ENCODE peak calls at places on chromosome 1, in five cellular contexts. X is K562, P is GM12878, Z is H1, H is HepG2. O is an unnamed sample.

GRCh38 chr1:217660353-217661062 is 29.4 kb downstream of the SPATA17 start:
- DNase-seq in X (no peak), P (no peak), Z (no peak), H (peak), O (peak)

GRCh38 chr1:234658143-234658542 is 48.2 kb upstream of the IRF2BP2 start:
- DNase-seq in X (no peak), P (no peak), Z (no peak), H (peak), O (peak)

GRCh38 chr1:39294531-39294930 is 90.0 kb downstream of the MACF1 start:
- DNase-seq in X (no peak), P (no peak), Z (no peak), H (no peak), O (no peak)

GRCh38 chr1:221604948-221605347 is 136.9 kb downstream of the DUSP10 start:
- DNase-seq in X (no peak), P (no peak), Z (no peak), H (no peak), O (no peak)

GRCh38 chr1:74237035-74237434 is 1.8 kb downstream of the TNNI3K start:
- DNase-seq in X (no peak), P (no peak), Z (no peak), H (no peak), O (no peak)

GRCh38 chr1:206508130-206508884 is 976 bp downstream of the RASSF5 start:
- DNase-seq in X (no peak), P (no peak), Z (no peak), H (peak), O (no peak)

GRCh38 chr1:91876040-91876470 is 9.9 kb downstream of the TGFBR3 start:
- DNase-seq in X (no peak), P (peak), Z (no peak), H (no peak), O (no peak)

GRCh38 chr1:154398678-154399077 is 6.5 kb upstream of the IL6R start:
- DNase-seq in X (no peak), P (no peak), Z (no peak), H (no peak), O (no peak)

GRCh38 chr1:103529746-103530145 is 4.2 kb downstream of the RNPC3 start:
- DNase-seq in X (no peak), P (no peak), Z (no peak), H (no peak), O (no peak)

GRCh38 chr1:13642306-13643004 is 57.5 kb upstream of the PRDM2 start:
- DNase-seq in X (no peak), P (no peak), Z (no peak), H (no peak), O (no peak)

GRCh38 chr1:234375672-234376071 is 2.4 kb downstream of the COA6 start:
- DNase-seq in X (no peak), P (no peak), Z (no peak), H (no peak), O (no peak)

GRCh38 chr1:176998396-176998795 is 166.1 kb downstream of the ASTN1 start:
- DNase-seq in X (no peak), P (no peak), Z (no peak), H (no peak), O (no peak)

DNA sequence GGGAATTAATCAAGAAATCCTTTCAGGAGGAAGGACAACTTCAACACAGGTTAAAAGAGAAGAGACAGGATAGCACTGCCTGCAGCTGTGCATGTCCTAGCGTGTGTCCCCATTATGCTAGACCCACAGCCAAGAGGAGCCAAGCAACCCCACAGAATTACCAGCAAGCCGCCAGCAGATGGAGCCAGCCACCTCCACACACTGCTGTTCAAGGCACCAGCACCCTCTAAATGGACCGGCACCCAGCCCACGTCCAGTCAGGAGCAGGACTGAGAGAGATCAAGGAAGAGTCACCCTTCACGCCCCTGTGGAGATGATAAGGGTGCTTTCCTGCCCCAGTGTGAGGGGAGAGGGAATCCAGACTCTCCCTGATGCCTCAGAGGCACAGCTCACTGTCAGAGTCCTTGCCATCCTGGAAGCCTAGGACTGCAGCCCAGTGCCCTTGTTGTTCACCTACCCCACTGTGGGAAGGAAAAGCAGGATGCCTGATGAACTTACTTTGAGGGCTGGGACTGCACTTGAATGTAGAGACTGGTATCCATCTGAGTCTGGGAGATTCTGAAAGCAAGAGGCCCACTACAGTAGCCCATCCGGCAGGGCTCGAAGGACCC is 37.1 kb upstream of the CTTNBP2NL start:
- DNase-seq in X (peak), P (no peak), Z (peak), H (peak), O (peak)
- TF ChIP-seq SP1 in X (no peak), P (no peak), Z (no peak), H (no peak), O (no peak)

GRCh38 chr1:158310623-158311022 is 20.7 kb downstream of the CD1B start:
- DNase-seq in X (no peak), P (no peak), Z (no peak), H (no peak), O (no peak)

DNA sequence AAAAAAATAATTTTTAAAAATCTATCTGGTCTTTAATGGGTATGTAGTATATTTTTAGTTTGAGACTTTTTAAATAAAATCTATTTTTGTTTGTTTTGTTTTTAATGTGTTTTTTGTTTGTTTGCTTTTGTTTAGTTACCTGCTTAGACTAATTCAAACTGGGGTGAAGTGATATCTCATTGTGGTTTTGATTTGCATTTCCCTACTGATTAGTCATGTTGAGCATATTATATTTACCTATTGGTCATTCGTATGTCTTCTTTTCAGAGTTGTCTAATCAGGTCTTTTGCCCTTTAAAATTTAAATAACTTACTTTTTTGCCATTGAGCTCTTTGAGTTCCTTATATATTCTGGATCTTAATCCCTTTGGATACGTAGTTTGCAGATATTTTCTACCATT is 20.3 kb downstream of the CD1B start:
- DNase-seq in X (no peak), P (no peak), Z (no peak), H (no peak), O (no peak)
- H3K4me2 ChIP-seq in X (no peak), P (peak), Z (no peak), H (no peak), O (no peak)

GRCh38 chr1:27154469-27154990 is 395 bp downstream of the SLC9A1 start:
- DNase-seq in X (no peak), P (no peak), Z (no peak), H (no peak), O (no peak)

GRCh38 chr1:27153549-27153886 is 1.4 kb downstream of the SLC9A1 start:
- DNase-seq in X (no peak), P (no peak), Z (no peak), H (no peak), O (no peak)

GRCh38 chr1:27153927-27154358 is 982 bp downstream of the SLC9A1 start:
- DNase-seq in X (no peak), P (no peak), Z (no peak), H (no peak), O (no peak)

GRCh38 chr1:27157194-27157593 is 2.3 kb upstream of the SLC9A1 start:
- DNase-seq in X (no peak), P (no peak), Z (no peak), H (no peak), O (no peak)

DNA sequence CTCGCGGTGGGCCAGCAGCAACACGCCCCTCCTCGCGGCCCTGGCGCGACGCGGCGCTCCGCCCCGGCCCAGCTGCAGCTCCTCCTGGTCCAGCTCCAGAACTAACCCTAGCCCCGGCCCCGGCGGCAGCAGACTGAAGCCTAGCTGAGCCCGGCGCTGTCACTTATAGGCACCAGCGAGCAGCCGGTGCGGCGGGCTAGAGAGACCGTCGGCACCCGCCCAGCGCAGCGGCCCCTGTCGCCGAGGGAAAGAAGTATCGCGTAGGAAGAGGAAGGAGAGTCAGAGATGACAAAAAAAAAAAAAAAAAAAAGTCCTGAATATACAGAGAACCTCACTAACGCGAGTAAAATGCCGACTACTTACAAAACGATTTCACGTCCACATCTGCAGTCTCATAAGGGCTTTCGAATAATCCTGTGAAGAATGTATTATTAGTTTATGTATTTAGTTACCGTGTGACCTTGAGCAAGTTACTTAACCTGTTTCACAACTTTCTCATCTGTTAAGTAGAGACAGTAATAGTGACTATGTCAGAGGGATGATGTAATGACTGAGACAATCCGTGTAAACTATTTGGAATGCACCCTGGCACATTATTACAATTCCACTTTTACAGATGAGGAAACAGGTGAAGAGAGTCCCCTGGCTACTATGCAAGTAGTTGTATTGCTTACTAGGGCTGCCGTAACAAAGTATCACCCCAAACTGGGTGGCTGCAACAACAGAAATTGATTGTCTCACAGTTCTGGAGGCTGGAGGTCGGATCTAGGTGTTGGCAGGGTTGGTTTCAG is at the start of gene SLC9A1:
- DNase-seq in X (peak), P (peak), Z (peak), H (peak), O (peak)
- TF ChIP-seq POLR2A in X (peak), P (peak), Z (peak), H (peak), O (peak)

GRCh38 chr1:14945132-14946010 is 208.2 kb upstream of the TMEM51 start:
- DNase-seq in X (no peak), P (no peak), Z (no peak), H (no peak), O (no peak)

GRCh38 chr1:14946011-14946359 is 207.6 kb upstream of the TMEM51 start:
- DNase-seq in X (no peak), P (no peak), Z (no peak), H (no peak), O (no peak)

GRCh38 chr1:14947421-14947820 is 206.1 kb upstream of the TMEM51 start:
- DNase-seq in X (no peak), P (no peak), Z (no peak), H (no peak), O (no peak)

GRCh38 chr1:14948112-14948652 is 205.4 kb upstream of the TMEM51 start:
- DNase-seq in X (no peak), P (no peak), Z (no peak), H (no peak), O (no peak)

GRCh38 chr1:14946567-14947285 is 206.8 kb upstream of the TMEM51 start:
- DNase-seq in X (no peak), P (no peak), Z (no peak), H (no peak), O (no peak)
- TF ChIP-seq SP1 in X (no peak), P (no peak), Z (no peak), H (no peak), O (no peak)

GRCh38 chr1:67361646-67362045 is 54.0 kb downstream of the IL12RB2 start:
- DNase-seq in X (no peak), P (no peak), Z (no peak), H (no peak), O (no peak)

GRCh38 chr1:67359592-67359991 is 51.9 kb downstream of the IL12RB2 start:
- DNase-seq in X (no peak), P (no peak), Z (no peak), H (no peak), O (no peak)

GRCh38 chr1:67350783-67351182 is 43.1 kb downstream of the IL12RB2 start:
- DNase-seq in X (no peak), P (no peak), Z (no peak), H (no peak), O (no peak)

GRCh38 chr1:67355745-67356424 is 48.2 kb downstream of the IL12RB2 start:
- DNase-seq in X (peak), P (no peak), Z (no peak), H (no peak), O (no peak)
- H3K4me2 ChIP-seq in X (peak), P (no peak), Z (no peak), H (no peak), O (no peak)

DNA sequence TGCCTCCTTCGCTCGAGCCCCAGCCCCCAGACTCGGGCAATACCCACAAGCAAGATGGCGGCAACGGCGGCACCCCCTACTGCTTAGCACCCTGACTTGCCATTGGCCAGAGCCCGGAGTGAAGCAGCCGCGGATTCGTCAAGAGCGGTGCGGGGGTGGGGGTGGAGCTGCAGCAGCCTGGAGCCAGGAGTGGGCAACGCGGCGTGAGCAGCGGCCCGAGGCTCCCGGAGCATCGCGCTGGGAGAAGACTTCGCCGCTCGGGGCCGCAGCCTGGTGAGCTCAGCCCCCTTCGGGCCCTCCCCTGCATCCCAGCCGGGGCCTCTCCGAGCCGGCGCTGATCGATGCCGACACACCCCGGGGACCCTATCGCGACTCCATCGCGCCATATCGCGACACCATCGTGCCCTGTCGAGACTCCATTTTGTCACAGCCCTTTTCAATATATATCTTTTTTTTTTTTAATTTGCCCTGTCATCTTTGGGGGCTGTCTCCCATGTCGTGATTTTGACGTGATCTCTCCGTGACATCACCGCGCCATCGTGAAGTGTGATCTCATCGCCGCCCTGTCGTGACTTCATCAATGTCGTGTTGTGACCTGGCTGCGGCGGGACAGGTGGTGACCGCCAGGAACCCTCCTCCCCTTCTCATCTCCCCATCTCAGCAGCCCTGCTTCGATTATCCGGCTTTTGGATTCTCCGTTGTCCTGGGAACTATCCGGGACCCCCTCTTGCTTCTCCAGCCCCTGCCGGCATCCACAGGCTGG is at the start of gene NCDN:
- DNase-seq in X (peak), P (peak), Z (peak), H (peak), O (peak)
- TF ChIP-seq POLR2A in X (peak), P (peak), Z (peak), H (peak), O (peak)

GRCh38 chr1:95233321-95233736 is 681 bp upstream of the RWDD3 start:
- DNase-seq in X (no peak), P (no peak), Z (no peak), H (peak), O (no peak)
- TF ChIP-seq SP1 in X (no peak), P (no peak), Z (no peak), H (no peak), O (no peak)

GRCh38 chr1:175984813-175985212 is 222.3 kb downstream of the COP1 start:
- DNase-seq in X (no peak), P (no peak), Z (no peak), H (peak), O (no peak)
- H3K4me2 ChIP-seq in X (no peak), P (no peak), Z (no peak), H (no peak), O (no peak)

DNA sequence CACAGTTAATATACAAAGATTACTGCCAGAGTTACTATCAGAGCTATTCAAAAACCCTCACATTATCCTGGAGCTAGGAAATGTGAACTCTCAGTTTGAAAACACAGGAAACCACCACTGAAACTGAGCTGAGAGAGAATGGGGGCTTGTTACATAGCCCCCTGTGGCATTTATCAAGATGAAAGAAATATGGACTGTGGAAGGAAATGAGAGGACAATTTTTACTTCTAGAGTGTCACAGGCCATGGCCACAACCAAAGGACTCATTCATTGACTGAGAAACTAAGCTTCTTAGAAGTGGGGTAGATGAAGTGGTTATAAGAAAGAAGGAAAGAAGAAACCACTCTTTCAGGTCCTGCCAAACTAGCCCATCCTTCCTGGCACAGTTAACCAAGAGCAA is 25.3 kb downstream of the DSTYK start:
- DNase-seq in X (no peak), P (no peak), Z (no peak), H (no peak), O (no peak)
- TF ChIP-seq POLR2A in X (no peak), P (no peak), Z (no peak), H (no peak), O (no peak)

O was measured in HCT116.